ENCODE peak calls at places on chromosomes 6 and 20, in five cellular contexts. E, H, O, W and A are unnamed samples.

GRCh38 chr6:107110200-107110599 is 5.1 kb downstream of the BEND3 start:
- DNase-seq in E (no peak), H (no peak), O (no peak), W (no peak), A (no peak)

GRCh38 chr20:50238081-50238800 is 47.6 kb downstream of the CEBPB start:
- DNase-seq in E (no peak), H (no peak), O (no peak), W (no peak), A (no peak)

GRCh38 chr20:9228774-9229450 is 160.0 kb downstream of the PLCB4 start:
- DNase-seq in E (no peak), H (no peak), O (no peak), W (no peak), A (no peak)

GRCh38 chr20:64106435-64106961 is 867 bp downstream of the NPBWR2 start:
- DNase-seq in E (no peak), H (no peak), O (no peak), W (peak; percentile 59), A (no peak)

GRCh38 chr20:48719598-48720255 is 108.1 kb downstream of the PREX1 start:
- DNase-seq in E (no peak), H (no peak), O (no peak), W (no peak), A (no peak)

GRCh38 chr20:364905-365794 is 15.4 kb upstream of the TRIB3 start:
- DNase-seq in E (no peak), H (no peak), O (no peak), W (no peak), A (no peak)

GRCh38 chr6:158653577-158654354 is 3.9 kb downstream of the SYTL3 start:
- DNase-seq in E (no peak), H (no peak), O (no peak), W (no peak), A (no peak)

GRCh38 chr6:107488875-107489635 is 862 bp upstream of the SOBP start:
- DNase-seq in E (peak; percentile 22), H (no peak), O (peak; percentile 16), W (peak; percentile 77), A (no peak)

GRCh38 chr20:31842471-31843157 is 2.8 kb downstream of the FOXS1 start:
- DNase-seq in E (no peak), H (no peak), O (peak; percentile 36), W (peak; percentile 56), A (no peak)

GRCh38 chr6:135506270-135506997 is 8.9 kb upstream of the AHI1 start:
- DNase-seq in E (peak; percentile 25), H (no peak), O (no peak), W (no peak), A (no peak)

GRCh38 chr20:19019734-19020364 is 192.6 kb upstream of the SLC24A3 start:
- DNase-seq in E (no peak), H (no peak), O (no peak), W (no peak), A (no peak)

GRCh38 chr6:32947552-32948465 is 5.1 kb downstream of the HLA-DMA start:
- DNase-seq in E (peak; percentile 38), H (no peak), O (no peak), W (no peak), A (no peak)

GRCh38 chr6:77089776-77090175 is 373.5 kb downstream of the HTR1B start:
- DNase-seq in E (no peak), H (no peak), O (no peak), W (no peak), A (no peak)

GRCh38 chr6:162615016-162615717 is 112.4 kb downstream of the PRKN start:
- DNase-seq in E (no peak), H (no peak), O (no peak), W (no peak), A (no peak)

GRCh38 chr6:28651161-28651560 is 125.5 kb downstream of the GPX5 start:
- DNase-seq in E (no peak), H (no peak), O (no peak), W (no peak), A (no peak)
- H3K4me1 ChIP-seq in E (no peaks in the 10 kb centered on the region), H (no peaks in the 10 kb centered on the region), O (no peaks in the 10 kb centered on the region), W (peaks cover 11% of the 10 kb centered on the region), A (no peaks in the 10 kb centered on the region)

GRCh38 chr20:62740286-62741141 is 31.9 kb downstream of the NTSR1 start:
- DNase-seq in E (no peak), H (peak; percentile 38), O (peak; percentile 17), W (peak; percentile 68), A (peak; percentile 57)
- H3K4me3 ChIP-seq in E (no peak overlapping the region), H (no peak overlapping the region), O (peak overlapping the region; percentile 21), W (no peak overlapping the region), A (peak overlapping the region; percentile 49)

GRCh38 chr6:152318278-152318677 is 318.9 kb downstream of the SYNE1 start:
- DNase-seq in E (no peak), H (no peak), O (peak; percentile 28), W (no peak), A (no peak)

GRCh38 chr6:152323376-152323775 is 313.8 kb downstream of the SYNE1 start:
- DNase-seq in E (no peak), H (no peak), O (no peak), W (no peak), A (no peak)
- TF ChIP-seq POLR2A in E (no peak), H (no peak), O (no peak), W (no peak), A (no peak)

GRCh38 chr6:23246901-23247300 is 677.5 kb downstream of the HDGFL1 start:
- DNase-seq in E (no peak), H (no peak), O (no peak), W (no peak), A (no peak)
- H3K4me1 ChIP-seq in E (no peaks in the 10 kb centered on the region), H (no peaks in the 10 kb centered on the region), O (no peaks in the 10 kb centered on the region), W (no peaks in the 10 kb centered on the region), A (no peaks in the 10 kb centered on the region)

GRCh38 chr20:36646678-36647077 is 682 bp upstream of the SLA2 start:
- DNase-seq in E (no peak), H (no peak), O (no peak), W (no peak), A (no peak)

GRCh38 chr20:36644713-36645109 is 1.3 kb downstream of the SLA2 start:
- DNase-seq in E (no peak), H (no peak), O (no peak), W (no peak), A (no peak)

GRCh38 chr20:36645353-36645752 is 643 bp downstream of the SLA2 start:
- DNase-seq in E (no peak), H (no peak), O (no peak), W (no peak), A (no peak)

GRCh38 chr20:36647194-36648121 is 1.5 kb upstream of the SLA2 start:
- DNase-seq in E (no peak), H (no peak), O (no peak), W (no peak), A (no peak)

GRCh38 chr20:36645998-36646397 is at the start of gene SLA2:
- DNase-seq in E (no peak), H (no peak), O (no peak), W (no peak), A (no peak)
- H3K4me3 ChIP-seq in E (no peak within 1 kb of the TSS), H (peak within 1 kb of the TSS; percentile 13), O (peak within 1 kb of the TSS; percentile 21), W (no peak within 1 kb of the TSS), A (no peak within 1 kb of the TSS)

GRCh38 chr6:21587182-21587924 is 6.2 kb upstream of the SOX4 start:
- DNase-seq in E (peak; percentile 56), H (peak; percentile 65), O (peak; percentile 27), W (peak; percentile 72), A (no peak)

GRCh38 chr6:21590345-21590744 is 3.2 kb upstream of the SOX4 start:
- DNase-seq in E (no peak), H (no peak), O (no peak), W (no peak), A (no peak)

GRCh38 chr6:21587925-21588811 is 5.4 kb upstream of the SOX4 start:
- DNase-seq in E (peak; percentile 61), H (peak; percentile 64), O (peak; percentile 38), W (peak; percentile 75), A (no peak)

GRCh38 chr6:21586760-21587181 is 6.8 kb upstream of the SOX4 start:
- DNase-seq in E (peak; percentile 38), H (no peak), O (peak; percentile 28), W (no peak), A (no peak)

GRCh38 chr6:21588812-21589811 is 4.4 kb upstream of the SOX4 start:
- DNase-seq in E (peak; percentile 85), H (peak; percentile 89), O (peak; percentile 89), W (peak; percentile 91), A (peak; percentile 6)
- TF ChIP-seq POLR2A in E (no peak), H (no peak), O (no peak), W (no peak), A (no peak)

DNA sequence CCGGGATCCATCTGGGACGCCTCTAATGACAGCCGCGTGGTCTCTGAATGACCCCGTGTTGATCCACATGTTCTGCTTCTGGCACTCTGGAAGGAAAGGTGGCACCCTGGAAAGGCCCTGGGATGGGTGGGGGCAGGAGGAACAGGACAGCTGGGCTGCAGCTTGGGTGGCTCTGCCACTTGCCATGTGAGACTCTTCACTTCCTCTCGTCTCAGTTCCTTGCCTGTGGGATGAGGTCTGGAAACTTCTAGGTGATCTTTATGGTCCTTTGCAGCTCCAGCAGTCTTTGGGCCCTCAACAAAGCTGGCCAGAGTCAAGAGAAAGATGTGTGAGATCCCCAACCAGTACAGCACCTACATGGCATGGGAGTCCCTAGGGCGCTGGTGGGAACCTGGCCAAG is 26.5 kb downstream of the PPP1R3G start:
- DNase-seq in E (no peak), H (no peak), O (no peak), W (peak; percentile 48), A (no peak)
- H3K4me1 ChIP-seq in E (no peaks in the 10 kb centered on the region), H (no peaks in the 10 kb centered on the region), O (no peaks in the 10 kb centered on the region), W (peaks cover 9% of the 10 kb centered on the region), A (peaks cover 36% of the 10 kb centered on the region)

GRCh38 chr6:72552938-72553337 is 68.9 kb upstream of the KCNQ5 start:
- DNase-seq in E (no peak), H (no peak), O (no peak), W (no peak), A (no peak)
- H3K4me3 ChIP-seq in E (no peak overlapping the region), H (no peak overlapping the region), O (no peak overlapping the region), W (no peak overlapping the region), A (no peak overlapping the region)

GRCh38 chr6:85674604-85675003 is 31.9 kb upstream of the SYNCRIP start:
- DNase-seq in E (no peak), H (no peak), O (no peak), W (no peak), A (no peak)
- TF ChIP-seq POLR2A in E (no peak), H (no peak), O (no peak), W (no peak), A (no peak)